ENCODE peak calls at places on chromosome 13, in seven cellular contexts. J is adrenal gland, Q is spleen, H is OCI-LY7, X is psoas muscle, E is A673, I is pancreas. L is an unnamed sample.

GRCh38 chr13:99310382-99311031 is 3.3 kb upstream of the GPR183 start:
- DNase-seq in I (no peak), H (no peak), E (no peak), J (no peak), X (no peak), Q (no peak), L (no peak)

GRCh38 chr13:113746143-113746525 is 12.9 kb upstream of the TMEM255B start:
- DNase-seq in Q (no peak), H (no peak), J (no peak), X (no peak), I (no peak), E (no peak), L (no peak)

GRCh38 chr13:28258401-28258800 is 120.1 kb downstream of the PAN3 start:
- DNase-seq in I (no peak), J (no peak), X (no peak), E (no peak), H (no peak), Q (no peak), L (no peak)

GRCh38 chr13:67990868-67991267 is 760.7 kb upstream of the PCDH9 start:
- DNase-seq in Q (no peak), J (no peak), H (no peak), I (no peak), X (no peak), E (no peak), L (no peak)

GRCh38 chr13:46489586-46490023 is 63.4 kb upstream of the LRCH1 start:
- DNase-seq in E (peak), I (no peak), H (no peak), X (peak), J (no peak), Q (no peak), L (no peak)

GRCh38 chr13:25429466-25429865 is 57.7 kb downstream of the ATP8A2 start:
- DNase-seq in Q (no peak), X (no peak), H (no peak), E (no peak), I (no peak), J (no peak), L (peak)

GRCh38 chr13:94352057-94352456 is 127.4 kb downstream of the DCT start:
- DNase-seq in J (no peak), E (no peak), Q (no peak), I (no peak), H (no peak), X (no peak), L (no peak)

GRCh38 chr13:91245283-91245682 is 102.2 kb upstream of the MIR17HG start:
- DNase-seq in J (no peak), E (no peak), I (no peak), Q (no peak), X (no peak), H (no peak), L (no peak)

GRCh38 chr13:29496241-29496712 is 99.2 kb downstream of the SLC7A1 start:
- DNase-seq in X (no peak), H (peak), I (peak), J (no peak), E (no peak), Q (peak), L (no peak)

GRCh38 chr13:110616103-110617101 is 1.1 kb downstream of the NAXD start:
- DNase-seq in E (peak), X (peak), H (peak), Q (peak), J (peak), I (peak), L (no peak)
- TF ChIP-seq CTCF in E (peak), X (no peak), H (peak), Q (no peak), J (no peak), I (no peak), L (no peak)

GRCh38 chr13:85520445-85520844 is 278.8 kb downstream of the SLITRK6 start:
- DNase-seq in I (no peak), H (no peak), X (no peak), E (no peak), J (no peak), Q (no peak), L (no peak)
- H3K4me3 ChIP-seq in I (no peak), H (no peak), X (no peak), E (no peak), J (no peak), Q (no peak), L (no peak)

GRCh38 chr13:60326273-60326672 is 70.7 kb upstream of the TDRD3 start:
- DNase-seq in X (no peak), H (no peak), J (no peak), E (peak), Q (no peak), I (no peak), L (no peak)
- TF ChIP-seq CTCF in X (no peak), H (no peak), J (no peak), E (peak), Q (no peak), I (no peak), L (peak)

DNA sequence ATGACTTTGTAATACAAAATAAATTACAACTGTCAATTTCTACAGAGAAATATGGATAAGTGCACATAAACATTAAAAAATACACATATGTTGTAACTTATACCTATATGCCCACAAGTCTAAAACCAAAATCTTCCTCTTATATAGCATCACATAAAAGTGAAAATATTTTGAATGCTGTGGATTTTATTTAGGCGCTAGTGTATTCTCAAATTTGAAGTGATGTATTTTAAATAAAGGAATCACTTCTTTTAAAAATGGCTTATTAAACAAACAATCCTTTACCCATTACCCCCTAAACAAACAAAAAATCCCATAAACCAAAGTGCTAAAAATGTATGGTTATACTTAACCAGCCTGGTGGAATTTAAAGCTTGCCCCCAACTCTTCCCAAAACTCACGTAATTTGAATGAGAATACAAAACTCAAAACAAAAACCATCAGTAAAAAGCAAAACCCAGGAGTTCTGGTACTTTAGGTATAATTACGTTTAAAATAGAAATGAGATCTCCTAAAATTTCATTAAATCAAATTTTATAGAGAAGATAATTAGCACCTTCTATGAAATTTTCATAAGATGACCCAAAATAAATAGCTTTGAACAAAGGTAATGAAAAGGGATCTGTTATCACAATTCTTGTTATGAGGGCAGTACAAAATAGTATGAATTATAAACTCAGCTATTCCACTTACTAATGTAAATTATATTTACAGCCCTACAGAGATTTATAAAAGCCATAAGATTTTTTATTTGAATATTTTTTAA is 63.5 kb downstream of the KCNRG start:
- DNase-seq in I (no peak), J (no peak), X (no peak), H (no peak), E (no peak), Q (no peak), L (no peak)
- H3K4me3 ChIP-seq in I (no peak), J (peak), X (peak), H (peak), E (peak), Q (peak), L (peak)

GRCh38 chr13:27170221-27170520 is 1.4 kb downstream of the USP12 start:
- DNase-seq in H (peak), J (no peak), I (no peak), X (no peak), E (peak), Q (no peak), L (no peak)

GRCh38 chr13:27172495-27172842 is 858 bp upstream of the USP12 start:
- DNase-seq in X (no peak), J (peak), H (peak), I (no peak), E (no peak), Q (no peak), L (no peak)

GRCh38 chr13:27171244-27171829 is at the start of gene USP12:
- DNase-seq in H (peak), Q (no peak), J (no peak), E (peak), X (no peak), I (peak), L (no peak)

GRCh38 chr13:27170521-27171243 is 929 bp downstream of the USP12 start:
- DNase-seq in J (peak), X (peak), H (peak), I (peak), E (peak), Q (peak), L (no peak)

GRCh38 chr13:27171830-27172494 is 351 bp upstream of the USP12 start:
- DNase-seq in E (peak), H (peak), X (peak), Q (peak), J (peak), I (peak), L (no peak)
- TF ChIP-seq CTCF in E (no peak), H (peak), X (peak), Q (peak), J (no peak), I (no peak), L (no peak)

DNA sequence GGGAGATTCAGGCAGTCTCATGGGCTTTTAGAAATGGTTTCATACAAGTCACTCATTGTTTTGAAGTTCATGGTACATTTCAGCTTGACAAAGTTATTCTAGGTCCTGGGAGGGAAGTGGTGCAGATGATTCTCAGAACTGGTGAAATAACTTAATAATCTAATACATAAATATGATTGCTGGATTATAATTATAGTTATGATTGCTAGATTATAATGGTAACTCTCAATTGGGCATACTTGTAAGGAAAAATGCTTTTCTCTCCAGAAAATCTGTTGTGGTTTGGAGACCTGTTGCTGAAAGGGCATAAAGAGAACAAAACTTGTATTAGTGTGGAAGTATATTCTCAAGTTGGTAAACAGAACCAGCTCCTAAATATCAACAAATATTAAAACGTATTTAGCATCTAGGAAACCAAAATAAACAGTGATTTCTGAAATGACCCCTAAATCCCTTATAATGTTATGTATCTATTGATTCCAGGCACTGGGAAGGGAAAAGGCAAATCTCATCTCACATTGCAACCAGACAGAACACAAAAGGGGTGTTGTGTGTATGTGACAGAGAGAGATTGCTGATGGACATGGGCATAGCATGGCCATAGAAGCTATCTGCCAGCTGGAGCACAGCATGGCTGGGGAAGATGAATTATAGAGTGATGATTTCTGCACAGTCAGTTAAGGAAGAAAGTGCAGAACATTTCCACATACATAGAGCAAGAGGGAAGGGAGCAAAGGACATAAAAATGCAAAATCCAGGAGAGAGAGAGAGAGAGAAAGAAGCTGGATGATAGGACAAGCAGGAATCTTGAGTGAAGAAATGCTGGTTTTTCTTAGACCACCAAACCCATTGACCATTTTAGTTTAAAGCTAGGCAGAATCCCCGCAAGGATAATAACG is 87.1 kb upstream of the FRY start:
- DNase-seq in Q (no peak), E (no peak), I (no peak), X (no peak), H (no peak), J (no peak), L (no peak)
- H3K4me3 ChIP-seq in Q (no peak), E (no peak), I (no peak), X (peak), H (no peak), J (no peak), L (no peak)

GRCh38 chr13:36293497-36293896 is 4.1 kb downstream of the CCDC169 start:
- DNase-seq in J (no peak), X (no peak), H (no peak), E (no peak), Q (no peak), I (no peak), L (no peak)
- TF ChIP-seq CTCF in J (no peak), X (no peak), H (no peak), E (no peak), Q (no peak), I (no peak), L (no peak)

L was measured in epithelial cell of proximal tubule.